ENCODE peak calls at places on chromosomes 5 and 9, in seven cellular contexts. M, F, C, S, E, L and U are unnamed samples.

GRCh38 chr5:74641778-74642542 is 1.4 kb upstream of the ENC1 start:
- DNase-seq in C (no peak), S (no peak), E (peak), F (peak), M (peak), L (no peak), U (peak)

GRCh38 chr5:139492700-139493192 is 10.2 kb upstream of the STING1 start:
- DNase-seq in C (no peak), M (no peak), E (no peak), S (no peak), L (no peak), F (no peak), U (peak)

GRCh38 chr9:14908221-14909206 is 1.7 kb downstream of the FREM1 start:
- DNase-seq in F (no peak), M (no peak), S (no peak), E (no peak), L (no peak), C (no peak), U (no peak)

GRCh38 chr5:107913511-107913910 is 242.8 kb upstream of the EFNA5 start:
- DNase-seq in C (no peak), M (no peak), F (no peak), E (no peak), S (no peak), L (no peak), U (no peak)

GRCh38 chr9:105059260-105059659 is 131.3 kb upstream of the ABCA1 start:
- DNase-seq in C (no peak), L (no peak), E (no peak), F (no peak), M (no peak), S (no peak), U (no peak)

GRCh38 chr9:31030741-31031202 is 1353.7 kb upstream of the ACO1 start:
- DNase-seq in E (no peak), S (no peak), M (no peak), L (no peak), F (no peak), C (no peak), U (peak)

GRCh38 chr5:155844541-155844940 is 482.4 kb upstream of the SGCD start:
- DNase-seq in E (no peak), C (no peak), M (no peak), F (no peak), L (no peak), S (no peak), U (no peak)

GRCh38 chr5:50447940-50448339 is 6.9 kb upstream of the EMB start:
- DNase-seq in L (no peak), S (no peak), E (no peak), M (no peak), C (no peak), F (no peak), U (no peak)

GRCh38 chr5:107700486-107700885 is 29.7 kb upstream of the EFNA5 start:
- DNase-seq in S (no peak), F (no peak), L (no peak), C (no peak), E (no peak), M (no peak), U (no peak)

GRCh38 chr5:110376281-110376916 is 350.1 kb downstream of the TMEM232 start:
- DNase-seq in E (peak), M (no peak), S (no peak), L (no peak), C (no peak), F (no peak), U (no peak)

GRCh38 chr5:141747152-141747640 is 65.2 kb upstream of the ARAP3 start:
- DNase-seq in M (peak), S (no peak), L (peak), C (no peak), E (peak), F (peak), U (peak)

GRCh38 chr5:125552486-125552885 is 806.0 kb upstream of the ZNF608 start:
- DNase-seq in M (no peak), S (no peak), L (no peak), C (no peak), E (no peak), F (no peak), U (no peak)

GRCh38 chr9:14139287-14139686 is 174.7 kb downstream of the NFIB start:
- DNase-seq in L (no peak), F (no peak), S (no peak), C (no peak), M (no peak), E (no peak), U (no peak)

GRCh38 chr5:54443264-54443663 is 12.2 kb upstream of the HSPB3 start:
- DNase-seq in M (no peak), S (no peak), L (no peak), E (no peak), C (no peak), F (peak), U (no peak)

GRCh38 chr9:94168203-94169000 is 84.1 kb downstream of the PTPDC1 start:
- DNase-seq in M (no peak), L (no peak), C (no peak), E (no peak), S (no peak), F (no peak), U (no peak)

GRCh38 chr5:51652980-51653379 is 269.7 kb downstream of the ISL1 start:
- DNase-seq in C (no peak), L (no peak), E (no peak), M (no peak), F (no peak), S (no peak), U (peak)

GRCh38 chr5:35233601-35234000 is 3.3 kb upstream of the PRLR start:
- DNase-seq in E (no peak), M (no peak), F (no peak), S (no peak), C (no peak), L (no peak), U (no peak)

GRCh38 chr5:110219769-110220168 is 506.7 kb downstream of the TMEM232 start:
- DNase-seq in M (no peak), L (no peak), S (no peak), E (no peak), C (no peak), F (no peak), U (no peak)